ENCODE peak calls at places on chromosomes 5 and 9, in four cellular contexts. J is aorta, P is HCT116, V is PC-9. I is an unnamed sample. For H3K4me1 and H3K36me3, the result is how much of the 10 kb centered on the place peaks cover.

GRCh38 chr5:56973473-56973872 is 21.6 kb upstream of the MIER3 start:
- DNase-seq in J (no peak), P (no peak), V (no peak), I (peak)

GRCh38 chr9:117682955-117683710 is 21.1 kb upstream of the TLR4 start:
- DNase-seq in J (no peak), P (no peak), V (no peak), I (no peak)

GRCh38 chr5:98796197-98796972 is 22.9 kb downstream of the RGMB start:
- DNase-seq in J (no peak), P (no peak), V (peak), I (peak)

GRCh38 chr9:22645893-22646292 is 199.3 kb downstream of the DMRTA1 start:
- DNase-seq in J (no peak), P (no peak), V (no peak), I (no peak)

GRCh38 chr9:20921362-20921761 is 110.1 kb downstream of the HACD4 start:
- DNase-seq in J (no peak), P (no peak), V (no peak), I (no peak)

GRCh38 chr9:119959846-119960545 is 590.8 kb upstream of the BRINP1 start:
- DNase-seq in J (no peak), P (no peak), V (no peak), I (no peak)

GRCh38 chr5:65102501-65102825 is 333.7 kb downstream of the CWC27 start:
- DNase-seq in J (no peak), P (no peak), V (peak), I (no peak)

GRCh38 chr5:28729067-28729466 is 1690.7 kb upstream of the CDH9 start:
- DNase-seq in J (no peak), P (no peak), V (no peak), I (no peak)

GRCh38 chr5:123700624-123701023 is 188.6 kb downstream of the CSNK1G3 start:
- DNase-seq in J (no peak), P (peak), V (peak), I (no peak)

GRCh38 chr9:116090030-116090770 is 63.4 kb upstream of the PAPPA start:
- DNase-seq in J (no peak), P (no peak), V (no peak), I (no peak)

GRCh38 chr9:128104171-128104618 is 23.3 kb downstream of the PTGES2 start:
- DNase-seq in J (no peak), P (no peak), V (no peak), I (no peak)

GRCh38 chr9:128106181-128106939 is 21.2 kb downstream of the PTGES2 start:
- DNase-seq in J (no peak), P (no peak), V (no peak), I (no peak)

GRCh38 chr9:128106940-128107259 is 20.6 kb downstream of the PTGES2 start:
- DNase-seq in J (no peak), P (no peak), V (no peak), I (no peak)

GRCh38 chr9:128107260-128107970 is 20.1 kb downstream of the PTGES2 start:
- DNase-seq in J (no peak), P (no peak), V (no peak), I (no peak)

GRCh38 chr9:128105538-128106175 is 21.9 kb downstream of the PTGES2 start:
- DNase-seq in J (no peak), P (no peak), V (no peak), I (peak)
- H3K4me1 ChIP-seq in J (under half), P (under half), V (under half), I (under half)

GRCh38 chr9:126516561-126516935 is 97.2 kb upstream of the LMX1B start:
- DNase-seq in J (no peak), P (no peak), V (no peak), I (no peak)
- H3K4me3 ChIP-seq in J (no peak), P (peak), V (peak), I (no peak)

GRCh38 chr9:123111977-123112869 is 78.8 kb downstream of the GPR21 start:
- DNase-seq in J (no peak), P (no peak), V (no peak), I (no peak)

GRCh38 chr9:123109540-123110279 is 76.2 kb downstream of the GPR21 start:
- DNase-seq in J (no peak), P (no peak), V (no peak), I (no peak)

GRCh38 chr9:123113185-123113584 is 79.7 kb downstream of the GPR21 start:
- DNase-seq in J (no peak), P (no peak), V (no peak), I (no peak)

GRCh38 chr9:123108976-123109375 is 75.5 kb downstream of the GPR21 start:
- DNase-seq in J (no peak), P (no peak), V (no peak), I (no peak)

GRCh38 chr9:123111427-123111826 is 78.0 kb downstream of the GPR21 start:
- DNase-seq in J (no peak), P (no peak), V (no peak), I (no peak)
- H3K36me3 ChIP-seq in J (under half), P (under half), V (under half), I (under half)

DNA sequence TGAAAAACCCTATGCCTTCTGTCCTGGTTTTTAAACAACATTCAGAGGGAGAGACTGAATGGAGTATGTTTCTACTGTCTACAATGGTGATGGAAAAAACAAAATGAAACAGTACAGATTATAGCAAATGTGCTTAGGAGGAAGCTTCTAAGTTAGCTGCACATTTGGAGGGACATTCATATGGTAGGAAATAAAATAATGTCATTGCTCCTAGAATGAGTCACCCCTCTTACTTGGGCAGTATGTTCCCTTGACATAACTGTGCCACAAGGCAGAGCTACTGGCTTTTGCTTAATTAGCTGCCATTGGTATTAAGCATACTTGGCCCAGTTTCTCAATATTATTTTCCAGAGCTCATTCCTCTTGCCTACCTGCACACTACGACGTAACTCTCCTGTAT is 128.9 kb downstream of the GDNF start:
- DNase-seq in J (no peak), P (no peak), V (no peak), I (no peak)
- H3K4me1 ChIP-seq in J (under half), P (under half), V (under half), I (under half)

DNA sequence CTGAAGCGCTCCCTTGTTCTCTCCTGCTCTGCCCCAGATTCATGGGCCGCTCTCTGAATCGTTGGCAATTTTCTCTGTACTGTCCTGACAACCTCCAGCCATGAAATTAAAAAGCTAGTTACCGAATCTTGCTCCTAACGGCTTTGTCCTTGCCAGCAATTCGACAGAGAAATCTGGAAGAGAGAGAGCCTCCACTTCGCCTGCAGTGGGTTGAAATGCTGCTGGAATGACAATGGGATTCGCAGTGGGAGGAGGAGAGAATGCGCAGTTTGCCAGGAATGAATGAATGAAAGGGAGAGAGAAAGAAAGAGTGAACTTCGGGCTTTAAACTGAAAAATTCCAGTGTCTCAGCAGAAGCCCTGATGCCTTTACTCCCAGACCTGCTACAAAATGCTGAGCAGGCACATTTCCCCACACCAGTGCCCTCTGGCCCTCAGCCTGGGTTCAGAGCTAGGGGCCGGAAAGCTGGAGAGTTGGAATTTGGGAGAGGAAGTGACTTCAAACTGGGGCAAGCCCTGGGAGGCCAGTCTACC is 11.5 kb upstream of the BOD1 start:
- DNase-seq in J (no peak), P (no peak), V (no peak), I (no peak)
- H3K4me3 ChIP-seq in J (no peak), P (no peak), V (no peak), I (no peak)

GRCh38 chr9:77854916-77855314 is 176.7 kb downstream of the GNAQ start:
- DNase-seq in J (no peak), P (no peak), V (no peak), I (no peak)

GRCh38 chr9:77857513-77858298 is 173.9 kb downstream of the GNAQ start:
- DNase-seq in J (no peak), P (no peak), V (no peak), I (no peak)

GRCh38 chr9:77851862-77852602 is 179.6 kb downstream of the GNAQ start:
- DNase-seq in J (no peak), P (no peak), V (no peak), I (no peak)

GRCh38 chr9:77856615-77857014 is 175.0 kb downstream of the GNAQ start:
- DNase-seq in J (no peak), P (no peak), V (no peak), I (no peak)

GRCh38 chr9:77854258-77854915 is 177.2 kb downstream of the GNAQ start:
- DNase-seq in J (no peak), P (no peak), V (no peak), I (no peak)
- H3K36me3 ChIP-seq in J (under half), P (under half), V (under half), I (under half)

GRCh38 chr9:893843-894420 is 52.4 kb downstream of the DMRT1 start:
- DNase-seq in J (peak), P (peak), V (peak), I (peak)

GRCh38 chr9:903886-904285 is 62.4 kb downstream of the DMRT1 start:
- DNase-seq in J (no peak), P (no peak), V (no peak), I (no peak)

GRCh38 chr9:899440-900184 is 58.1 kb downstream of the DMRT1 start:
- DNase-seq in J (no peak), P (no peak), V (no peak), I (no peak)
- H3K4me1 ChIP-seq in J (under half), P (under half), V (under half), I (under half)

GRCh38 chr9:89477395-89477794 is 20.5 kb downstream of the SEMA4D start:
- DNase-seq in J (no peak), P (no peak), V (no peak), I (no peak)
- H3K4me3 ChIP-seq in J (no peak), P (no peak), V (no peak), I (no peak)